ENCODE peak calls at places on chromosomes 11 and 22, in four cellular contexts. C, P, G and B are unnamed samples.

GRCh38 chr11:129840236-129840635 is 24.6 kb downstream of the TMEM45B start:
- DNase-seq in P (no peak), C (no peak), G (no peak), B (no peak)

GRCh38 chr11:13278620-13279486 is 1.3 kb downstream of the BMAL1 start:
- DNase-seq in P (no peak), G (no peak), C (peak; percentile 66), B (no peak)

GRCh38 chr11:129704831-129705230 is 110.8 kb upstream of the TMEM45B start:
- DNase-seq in P (no peak), C (no peak), G (no peak), B (no peak)

GRCh38 chr11:45319077-45319476 is 32.9 kb upstream of the SYT13 start:
- DNase-seq in C (no peak), G (no peak), P (no peak), B (no peak)

GRCh38 chr22:26604368-26604767 is 13.5 kb downstream of the CRYBB1 start:
- DNase-seq in C (no peak), G (no peak), P (no peak), B (no peak)

GRCh38 chr11:86183694-86184093 is 60.9 kb upstream of the EED start:
- DNase-seq in G (peak; percentile 86), C (no peak), P (peak; percentile 54), B (no peak)

GRCh38 chr11:14969922-14970323 is 2.2 kb downstream of the CALCA start:
- DNase-seq in P (peak; percentile 26), C (peak; percentile 86), G (peak; percentile 38), B (no peak)

GRCh38 chr22:37533995-37534394 is 14.8 kb upstream of the CARD10 start:
- DNase-seq in C (no peak), P (peak; percentile 82), G (peak; percentile 85), B (no peak)

GRCh38 chr22:42145175-42145574 is 14.6 kb upstream of the CYP2D6 start:
- DNase-seq in G (no peak), C (no peak), P (no peak), B (no peak)

GRCh38 chr22:32583921-32584335 is 109.3 kb downstream of the FBXO7 start:
- DNase-seq in G (peak; percentile 68), P (peak; percentile 27), C (no peak), B (no peak)

GRCh38 chr11:118536726-118537125 is 5.7 kb downstream of the TMEM25 start:
- DNase-seq in G (peak; percentile 42), P (peak; percentile 9), C (no peak), B (no peak)

GRCh38 chr11:63639195-63639832 is 25.1 kb upstream of the PLAAT3 start:
- DNase-seq in G (peak; percentile 42), P (peak; percentile 55), C (no peak), B (no peak)

GRCh38 chr11:19134004-19134403 is 17.0 kb downstream of the ZDHHC13 start:
- DNase-seq in C (no peak), G (no peak), P (no peak), B (no peak)

GRCh38 chr11:69651834-69652620 is 11.1 kb downstream of the CCND1 start:
- DNase-seq in G (no peak), C (no peak), P (no peak), B (no peak)

GRCh38 chr11:61967924-61968757 is 707 bp upstream of the FTH1 start:
- DNase-seq in P (peak; percentile 34), G (no peak), C (peak; percentile 48), B (peak; percentile 75)

GRCh38 chr22:38051261-38051660 is 5.9 kb upstream of the PICK1 start:
- DNase-seq in C (no peak), G (no peak), P (no peak), B (no peak)

GRCh38 chr11:61499816-61500491 is 8.6 kb upstream of the LRRC10B start:
- DNase-seq in G (no peak), P (no peak), C (no peak), B (no peak)

GRCh38 chr22:45516923-45517675 is 14.4 kb downstream of the FBLN1 start:
- DNase-seq in P (no peak), C (peak; percentile 42), G (peak; percentile 77), B (no peak)

GRCh38 chr11:85947431-85948272 is 92.5 kb downstream of the CCDC83 start:
- DNase-seq in P (peak; percentile 96), G (peak; percentile 97), C (no peak), B (no peak)

GRCh38 chr22:46585340-46586122 is 34.7 kb upstream of the GRAMD4 start:
- DNase-seq in C (peak; percentile 1), G (no peak), P (no peak), B (no peak)

GRCh38 chr11:69310934-69311766 is 17.2 kb downstream of the MYEOV start:
- DNase-seq in G (peak; percentile 12), C (no peak), P (no peak), B (no peak)

DNA sequence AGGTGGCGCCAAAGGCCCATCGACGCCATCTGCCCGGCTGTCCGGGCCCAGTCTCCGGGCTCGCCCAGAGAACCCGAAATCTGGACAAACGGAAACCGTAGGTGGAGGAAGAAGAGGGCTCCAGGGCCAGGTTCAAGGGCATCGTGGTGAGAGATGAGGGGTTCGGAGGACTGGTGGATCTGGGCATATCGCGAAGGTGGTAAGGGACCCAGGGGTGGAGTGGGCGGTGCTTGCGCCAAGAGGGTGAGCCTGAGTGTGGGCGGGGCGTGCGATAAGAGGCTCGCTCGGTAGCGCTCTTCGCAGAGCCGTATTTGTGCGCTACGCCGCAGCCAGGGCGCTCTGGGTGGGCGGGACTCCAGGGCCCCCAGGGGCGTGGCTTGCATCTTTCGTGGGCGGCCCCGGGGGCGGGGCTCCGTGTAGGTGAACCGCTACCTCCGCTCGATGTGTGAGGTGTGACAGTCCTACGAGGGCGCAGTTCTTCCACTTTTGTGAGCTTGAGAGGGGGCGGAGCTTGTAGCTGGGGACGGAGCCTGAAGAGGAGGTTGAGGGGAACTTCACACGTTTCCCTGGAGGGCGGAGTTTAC is 4.8 kb downstream of the CD248 start:
- DNase-seq in P (peak; percentile 95), G (peak; percentile 97), C (peak; percentile 97), B (peak; percentile 93)
- TF ChIP-seq CTCF in P (peak; percentile 84), G (peak; percentile 96), C (peak; percentile 94), B (peak; percentile 98)

DNA sequence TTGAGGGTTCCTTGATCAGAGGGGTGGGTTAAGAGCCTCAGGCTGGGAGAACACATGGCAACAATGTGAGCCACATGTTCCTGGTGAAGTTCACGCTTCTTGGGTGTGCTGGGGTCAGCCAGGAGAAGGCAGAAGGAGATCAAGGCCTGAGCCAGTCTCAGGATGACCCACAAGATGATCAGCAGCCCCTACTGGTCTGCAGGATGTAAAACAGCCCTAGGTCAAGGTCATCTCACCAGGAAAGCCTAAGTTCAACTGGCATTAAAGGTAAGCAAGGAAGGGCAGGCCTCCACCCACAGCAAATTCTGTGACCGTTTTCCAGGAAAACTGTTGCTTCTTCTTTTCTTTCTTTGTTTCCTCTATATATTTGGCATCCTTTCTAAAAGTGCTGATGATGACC is 156.7 kb upstream of the KIRREL3 start:
- DNase-seq in P (no peak), G (no peak), C (no peak), B (no peak)
- TF ChIP-seq CTCF in P (no peak), G (no peak), C (no peak), B (no peak)

DNA sequence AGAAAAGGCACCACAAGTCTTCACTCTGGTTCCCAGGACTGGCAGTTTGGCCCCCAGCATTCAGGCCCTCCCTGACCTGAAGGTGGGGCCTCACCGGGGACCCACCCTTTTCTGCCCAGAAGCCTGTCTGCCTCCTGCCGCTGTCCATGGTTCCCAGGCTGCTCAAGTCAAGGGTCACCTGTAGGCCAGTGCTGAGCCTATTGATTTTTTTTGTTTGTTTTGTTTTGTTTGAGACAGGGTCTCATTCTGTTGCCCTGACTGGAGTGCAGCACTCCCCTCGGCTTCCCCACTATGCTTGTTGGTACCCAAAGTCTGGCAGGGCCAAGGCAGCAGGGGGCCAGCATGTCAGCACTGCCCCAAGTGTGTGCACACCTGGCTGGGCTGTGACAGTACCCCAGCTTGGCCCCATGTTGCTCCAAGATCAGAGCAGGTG is 11.0 kb upstream of the MED17 start:
- DNase-seq in P (no peak), C (peak; percentile 51), G (no peak), B (no peak)
- TF ChIP-seq CTCF in P (no peak), C (no peak), G (no peak), B (no peak)

GRCh38 chr11:66222358-66223149 is 45.9 kb upstream of the RAB1B start:
- DNase-seq in P (peak; percentile 93), G (peak; percentile 96), C (peak; percentile 97), B (peak; percentile 94)

GRCh38 chr11:66219846-66220565 is 48.4 kb upstream of the RAB1B start:
- DNase-seq in G (no peak), P (no peak), C (no peak), B (peak; percentile 46)

GRCh38 chr11:66221012-66221411 is 47.4 kb upstream of the RAB1B start:
- DNase-seq in G (no peak), P (no peak), C (no peak), B (no peak)

GRCh38 chr11:66220566-66220935 is 47.9 kb upstream of the RAB1B start:
- DNase-seq in P (no peak), G (no peak), C (no peak), B (peak; percentile 19)

DNA sequence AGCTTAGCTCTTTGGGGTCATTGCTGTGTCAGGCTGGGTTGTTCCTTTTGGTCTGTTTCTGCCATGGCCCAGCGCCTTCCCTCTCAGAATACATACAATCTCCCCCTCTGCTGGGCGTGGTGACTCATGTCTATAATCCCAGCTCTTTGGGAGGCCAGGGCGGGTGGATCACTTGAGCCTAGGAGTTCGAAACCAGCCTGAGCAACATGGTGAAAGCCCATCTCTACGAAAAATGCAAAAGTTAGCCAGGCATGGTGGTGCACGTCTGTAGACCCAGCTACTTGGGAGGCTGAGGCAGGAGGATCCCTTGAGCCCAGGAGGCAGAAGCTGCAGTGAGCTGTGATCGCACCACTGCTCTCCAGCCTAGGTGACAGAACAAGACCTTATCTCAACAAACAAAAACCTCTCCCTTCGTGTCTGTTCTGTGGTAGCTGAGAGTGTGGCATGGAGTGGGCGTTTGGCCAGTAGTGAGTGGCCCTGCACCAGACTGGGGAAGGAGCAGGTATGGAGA is 46.7 kb upstream of the RAB1B start:
- DNase-seq in C (no peak), G (no peak), P (no peak), B (peak; percentile 52)
- TF ChIP-seq CTCF in C (no peak), G (no peak), P (no peak), B (no peak)

GRCh38 chr11:124892750-124893454 is 4.8 kb downstream of the ROBO4 start:
- DNase-seq in P (peak; percentile 15), G (peak; percentile 31), C (no peak), B (no peak)

GRCh38 chr11:124892131-124892530 is 5.5 kb downstream of the ROBO4 start:
- DNase-seq in C (no peak), G (no peak), P (no peak), B (no peak)

GRCh38 chr11:124890701-124891389 is 6.8 kb downstream of the ROBO4 start:
- DNase-seq in C (no peak), P (no peak), G (no peak), B (no peak)

GRCh38 chr11:124889692-124890091 is 8.0 kb downstream of the ROBO4 start:
- DNase-seq in G (no peak), C (no peak), P (no peak), B (no peak)

GRCh38 chr11:124891390-124891861 is 6.2 kb downstream of the ROBO4 start:
- DNase-seq in G (no peak), P (no peak), C (no peak), B (no peak)
- TF ChIP-seq CTCF in G (no peak), P (no peak), C (no peak), B (no peak)